ENCODE peak calls at places on chromosome 12, in five cellular contexts. One of them, this sample, is unnamed.

GRCh38 chr12:32365473-32366064 is 33.8 kb upstream of the FGD4 start:
- DNase-seq in K562: peak; percentile 60
- DNase-seq in HepG2: peak; percentile 64
- DNase-seq in HCT116: peak; percentile 58
- DNase-seq in GM12878: peak; percentile 8
- DNase-seq in this sample: no peak

GRCh38 chr12:110345176-110345651 is 58.3 kb downstream of the ANAPC7 start:
- DNase-seq in HepG2: peak; percentile 97
- DNase-seq in GM12878: no peak
- DNase-seq in K562: no peak
- DNase-seq in HCT116: no peak
- DNase-seq in this sample: no peak

GRCh38 chr12:89414851-89415250 is 62.5 kb upstream of the DUSP6 start:
- DNase-seq in HepG2: no peak
- DNase-seq in K562: no peak
- DNase-seq in GM12878: no peak
- DNase-seq in HCT116: no peak
- DNase-seq in this sample: no peak

GRCh38 chr12:12722351-12723146 is 5.4 kb downstream of the CDKN1B start:
- DNase-seq in GM12878: no peak
- DNase-seq in HCT116: no peak
- DNase-seq in K562: no peak
- DNase-seq in HepG2: no peak
- DNase-seq in this sample: no peak

GRCh38 chr12:26978801-26979200 is 35.4 kb downstream of the TM7SF3 start:
- DNase-seq in GM12878: no peak
- DNase-seq in K562: no peak
- DNase-seq in HCT116: no peak
- DNase-seq in HepG2: no peak
- DNase-seq in this sample: no peak

GRCh38 chr12:96314723-96315122 is 85.5 kb downstream of the CDK17 start:
- DNase-seq in K562: no peak
- DNase-seq in GM12878: no peak
- DNase-seq in HepG2: no peak
- DNase-seq in HCT116: no peak
- DNase-seq in this sample: no peak

GRCh38 chr12:131862994-131863710 is 31.3 kb upstream of the ULK1 start:
- DNase-seq in K562: peak; percentile 77
- DNase-seq in GM12878: no peak
- DNase-seq in HCT116: no peak
- DNase-seq in HepG2: no peak
- DNase-seq in this sample: no peak

GRCh38 chr12:66594688-66595087 is 84.2 kb downstream of the GRIP1 start:
- DNase-seq in K562: no peak
- DNase-seq in GM12878: no peak
- DNase-seq in HepG2: no peak
- DNase-seq in HCT116: no peak
- DNase-seq in this sample: no peak

GRCh38 chr12:108856428-108857157 is 790 bp downstream of the SSH1 start:
- DNase-seq in HepG2: peak; percentile 25
- DNase-seq in GM12878: no peak
- DNase-seq in K562: no peak
- DNase-seq in HCT116: no peak
- DNase-seq in this sample: no peak

GRCh38 chr12:75979181-75979580 is 52.4 kb downstream of the PHLDA1 start:
- DNase-seq in GM12878: no peak
- DNase-seq in K562: no peak
- DNase-seq in HepG2: no peak
- DNase-seq in HCT116: no peak
- DNase-seq in this sample: no peak

GRCh38 chr12:45192041-45192695 is 23.7 kb upstream of the ANO6 start:
- DNase-seq in HepG2: peak; percentile 94
- DNase-seq in K562: peak; percentile 21
- DNase-seq in HCT116: peak; percentile 61
- DNase-seq in GM12878: no peak
- DNase-seq in this sample: no peak

GRCh38 chr12:50542448-50542847 is 37.7 kb downstream of the DIP2B start:
- DNase-seq in GM12878: no peak
- DNase-seq in HCT116: peak; percentile 77
- DNase-seq in HepG2: no peak
- DNase-seq in K562: no peak
- DNase-seq in this sample: no peak

GRCh38 chr12:10220398-10221077 is 7.9 kb downstream of the GABARAPL1 start:
- DNase-seq in GM12878: no peak
- DNase-seq in HepG2: no peak
- DNase-seq in HCT116: no peak
- DNase-seq in K562: no peak
- DNase-seq in this sample: no peak

GRCh38 chr12:8687846-8688601 is 9.8 kb upstream of the RIMKLB start:
- DNase-seq in HCT116: peak; percentile 27
- DNase-seq in K562: no peak
- DNase-seq in HepG2: no peak
- DNase-seq in GM12878: no peak
- DNase-seq in this sample: no peak
- H3K27ac ChIP-seq in HCT116: no peak overlapping the region
- H3K27ac ChIP-seq in K562: no peak overlapping the region
- H3K27ac ChIP-seq in HepG2: no peak overlapping the region
- H3K27ac ChIP-seq in GM12878: no peak overlapping the region
- H3K27ac ChIP-seq in this sample: peak overlapping the region; percentile 25

DNA sequence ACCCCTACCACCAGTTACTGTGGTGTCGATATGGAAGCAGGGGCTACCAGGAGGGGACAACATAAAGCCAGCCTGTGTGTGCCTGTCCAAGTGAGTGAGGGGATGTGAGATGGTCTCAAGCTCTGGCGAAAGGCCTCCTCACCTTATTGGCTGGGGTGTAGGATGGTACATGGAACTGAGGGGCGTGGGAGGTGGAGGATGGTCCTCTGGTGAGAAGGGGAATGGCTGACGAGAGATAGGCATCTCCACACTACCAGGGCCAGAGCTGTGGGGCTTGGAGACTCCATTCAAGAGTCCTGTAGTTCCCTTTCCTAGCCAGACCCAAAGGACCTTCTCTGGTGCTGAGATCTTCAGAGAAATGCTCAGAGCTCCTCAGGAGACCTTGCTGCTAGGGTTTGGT is 32.5 kb upstream of the COL2A1 start:
- DNase-seq in HCT116: no peak
- DNase-seq in K562: no peak
- DNase-seq in HepG2: no peak
- DNase-seq in GM12878: no peak
- DNase-seq in this sample: no peak
- TF ChIP-seq SIN3A in HCT116: no peak
- TF ChIP-seq SIN3A in K562: no peak
- TF ChIP-seq SIN3A in HepG2: no peak
- TF ChIP-seq SIN3A in GM12878: no peak
- TF ChIP-seq SIN3A in this sample: no peak

GRCh38 chr12:56590237-56590830 is 39.8 kb downstream of the BAZ2A start:
- DNase-seq in HepG2: peak; percentile 41
- DNase-seq in HCT116: no peak
- DNase-seq in K562: peak; percentile 64
- DNase-seq in GM12878: no peak
- DNase-seq in this sample: no peak
- TF ChIP-seq RAD21 in HepG2: peak; percentile 21
- TF ChIP-seq RAD21 in HCT116: peak; percentile 41
- TF ChIP-seq RAD21 in K562: peak; percentile 68
- TF ChIP-seq RAD21 in GM12878: peak; percentile 65
- TF ChIP-seq RAD21 in this sample: peak; percentile 53

DNA sequence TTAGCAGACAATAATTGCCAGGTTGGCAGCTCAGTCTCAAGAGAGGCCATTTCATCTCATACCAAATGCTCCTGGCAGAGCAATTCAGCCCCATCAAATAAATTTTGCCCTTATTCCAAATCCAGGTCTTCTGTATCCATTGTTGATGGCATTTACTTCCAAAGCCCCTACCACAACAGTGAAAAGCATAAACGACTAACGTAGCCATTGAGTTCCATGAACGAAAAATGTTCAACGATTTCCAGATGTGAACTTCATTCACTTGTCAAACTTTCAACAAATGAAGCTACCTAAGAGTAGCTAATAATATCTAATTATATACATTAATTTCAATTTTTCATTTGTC is 3.0 kb upstream of the GCN1 start:
- DNase-seq in HepG2: no peak
- DNase-seq in GM12878: no peak
- DNase-seq in HCT116: no peak
- DNase-seq in K562: no peak
- DNase-seq in this sample: no peak
- H3K27ac ChIP-seq in HepG2: no peak overlapping the region
- H3K27ac ChIP-seq in GM12878: no peak overlapping the region
- H3K27ac ChIP-seq in HCT116: peak overlapping the region; percentile 86
- H3K27ac ChIP-seq in K562: peak overlapping the region; percentile 96
- H3K27ac ChIP-seq in this sample: no peak overlapping the region

This sample was measured in H1.